ENCODE peak calls at places on chromosomes 1 and 21, in four cellular contexts. One of them, this sample, is unnamed.
A peak's percentile ranks its signal among the peaks of the same experiment; 100 is the strongest.

GRCh38 chr21:39104911-39105310 is 78.3 kb downstream of the PSMG1 start:
- DNase-seq in heart left ventricle: no peak
- DNase-seq in adrenal gland: no peak
- DNase-seq in CD4-positive, alpha-beta memory T cell: no peak
- DNase-seq in this sample: no peak

GRCh38 chr1:19156676-19157075 is 53.4 kb downstream of the UBR4 start:
- DNase-seq in heart left ventricle: peak; percentile 56
- DNase-seq in adrenal gland: peak; percentile 34
- DNase-seq in CD4-positive, alpha-beta memory T cell: no peak
- DNase-seq in this sample: peak; percentile 20

GRCh38 chr1:240018617-240019016 is 73.1 kb upstream of the FMN2 start:
- DNase-seq in heart left ventricle: no peak
- DNase-seq in adrenal gland: no peak
- DNase-seq in CD4-positive, alpha-beta memory T cell: no peak
- DNase-seq in this sample: no peak

GRCh38 chr1:119133987-119134386 is 6.5 kb downstream of the WARS2 start:
- DNase-seq in heart left ventricle: no peak
- DNase-seq in CD4-positive, alpha-beta memory T cell: no peak
- DNase-seq in adrenal gland: no peak
- DNase-seq in this sample: no peak

GRCh38 chr1:100539836-100540536 is 2.0 kb downstream of the GPR88 start:
- DNase-seq in CD4-positive, alpha-beta memory T cell: peak; percentile 38
- DNase-seq in adrenal gland: peak; percentile 33
- DNase-seq in heart left ventricle: peak; percentile 46
- DNase-seq in this sample: no peak

GRCh38 chr1:68145418-68146126 is 86.8 kb downstream of the WLS start:
- DNase-seq in heart left ventricle: no peak
- DNase-seq in adrenal gland: no peak
- DNase-seq in CD4-positive, alpha-beta memory T cell: no peak
- DNase-seq in this sample: peak; percentile 67

GRCh38 chr1:55735110-55735509 is 519.9 kb upstream of the USP24 start:
- DNase-seq in CD4-positive, alpha-beta memory T cell: no peak
- DNase-seq in adrenal gland: no peak
- DNase-seq in heart left ventricle: no peak
- DNase-seq in this sample: no peak

GRCh38 chr1:159091547-159092397 is 15.2 kb upstream of the AIM2 start:
- DNase-seq in adrenal gland: no peak
- DNase-seq in heart left ventricle: no peak
- DNase-seq in CD4-positive, alpha-beta memory T cell: no peak
- DNase-seq in this sample: no peak

GRCh38 chr1:245598524-245599310 is 443.9 kb downstream of the KIF26B start:
- DNase-seq in adrenal gland: no peak
- DNase-seq in CD4-positive, alpha-beta memory T cell: no peak
- DNase-seq in heart left ventricle: peak; percentile 76
- DNase-seq in this sample: no peak

GRCh38 chr1:41160498-41161110 is 81.5 kb downstream of the SCMH1 start:
- DNase-seq in adrenal gland: no peak
- DNase-seq in heart left ventricle: no peak
- DNase-seq in CD4-positive, alpha-beta memory T cell: no peak
- DNase-seq in this sample: no peak

DNA sequence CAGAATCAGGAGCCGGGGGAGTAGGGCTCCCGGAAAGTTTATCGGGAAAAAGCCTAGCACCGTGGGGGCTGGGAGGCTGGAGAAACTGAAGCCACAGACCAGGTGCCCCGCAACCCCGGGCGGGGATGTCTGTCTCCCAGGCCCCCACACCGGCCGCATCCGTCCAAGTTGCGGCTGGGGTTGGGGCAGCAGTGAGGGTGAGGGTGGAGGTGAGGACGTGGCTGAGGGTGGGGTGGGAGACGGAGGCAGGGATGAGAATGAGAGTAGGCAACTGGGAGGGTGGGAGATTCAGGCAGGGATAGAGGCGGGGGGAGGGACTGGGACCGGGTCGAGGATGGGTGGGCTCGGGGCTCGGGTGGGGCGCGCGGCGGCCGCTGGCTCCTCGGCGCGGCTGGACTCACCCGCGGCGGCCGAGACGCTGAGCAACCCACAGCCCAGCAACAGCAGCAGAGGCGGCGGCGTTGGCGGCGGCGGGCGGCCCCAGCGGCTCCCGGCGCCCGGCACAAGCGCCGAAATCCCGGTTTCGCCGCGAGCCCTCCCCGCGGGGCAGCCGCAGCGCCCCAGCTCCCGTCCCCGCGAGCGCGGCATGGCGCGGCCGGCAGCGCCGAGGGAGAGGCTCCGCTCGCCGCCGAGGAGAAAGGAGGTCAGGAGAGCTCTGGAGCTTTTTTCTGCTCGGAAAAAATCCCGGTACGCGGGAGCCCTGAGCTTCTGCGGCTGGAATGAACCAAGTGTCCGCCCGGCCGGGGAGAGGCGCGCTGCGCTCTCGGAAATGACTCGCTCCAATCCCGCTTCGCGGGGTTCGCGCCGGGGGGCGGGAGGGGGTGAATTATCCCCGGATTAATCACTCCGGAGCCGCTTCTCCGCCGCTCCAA is at the start of gene CSMD2:
- DNase-seq in adrenal gland: peak; percentile 67
- DNase-seq in heart left ventricle: no peak
- DNase-seq in CD4-positive, alpha-beta memory T cell: no peak
- DNase-seq in this sample: no peak
- H3K4me3 ChIP-seq in adrenal gland: peak within 1 kb of the TSS; percentile 29
- H3K4me3 ChIP-seq in heart left ventricle: peak within 1 kb of the TSS; percentile 41
- H3K4me3 ChIP-seq in CD4-positive, alpha-beta memory T cell: no peak within 1 kb of the TSS
- H3K4me3 ChIP-seq in this sample: no peak within 1 kb of the TSS

GRCh38 chr1:175234639-175235038 is 42.1 kb upstream of the KIAA0040 start:
- DNase-seq in CD4-positive, alpha-beta memory T cell: no peak
- DNase-seq in adrenal gland: no peak
- DNase-seq in heart left ventricle: no peak
- DNase-seq in this sample: no peak

GRCh38 chr1:175232335-175232734 is 39.8 kb upstream of the KIAA0040 start:
- DNase-seq in heart left ventricle: no peak
- DNase-seq in adrenal gland: no peak
- DNase-seq in CD4-positive, alpha-beta memory T cell: no peak
- DNase-seq in this sample: no peak

DNA sequence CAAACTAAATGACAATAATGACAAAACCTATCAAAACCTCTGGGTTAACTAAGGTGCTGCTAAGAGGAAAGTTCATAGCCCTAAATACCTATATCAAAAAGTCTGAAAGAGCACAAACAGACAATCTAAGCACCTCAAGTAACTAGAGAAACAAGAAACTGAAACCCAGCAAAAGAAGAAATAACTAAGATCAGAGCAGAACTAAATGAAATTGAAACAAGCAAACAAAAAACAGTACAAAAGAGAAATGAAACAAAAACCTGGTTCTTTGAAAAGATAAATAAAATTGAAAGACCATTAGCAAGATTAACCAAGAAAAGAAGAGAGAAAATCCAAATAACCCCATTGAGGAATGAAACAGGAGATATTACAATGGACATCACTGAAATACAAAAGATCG is 44.8 kb upstream of the KIAA0040 start:
- DNase-seq in adrenal gland: no peak
- DNase-seq in heart left ventricle: no peak
- DNase-seq in CD4-positive, alpha-beta memory T cell: no peak
- DNase-seq in this sample: no peak
- H3K4me1 ChIP-seq in adrenal gland: no peaks in the 10 kb centered on the region
- H3K4me1 ChIP-seq in heart left ventricle: no peaks in the 10 kb centered on the region
- H3K4me1 ChIP-seq in CD4-positive, alpha-beta memory T cell: no peaks in the 10 kb centered on the region
- H3K4me1 ChIP-seq in this sample: no peaks in the 10 kb centered on the region

DNA sequence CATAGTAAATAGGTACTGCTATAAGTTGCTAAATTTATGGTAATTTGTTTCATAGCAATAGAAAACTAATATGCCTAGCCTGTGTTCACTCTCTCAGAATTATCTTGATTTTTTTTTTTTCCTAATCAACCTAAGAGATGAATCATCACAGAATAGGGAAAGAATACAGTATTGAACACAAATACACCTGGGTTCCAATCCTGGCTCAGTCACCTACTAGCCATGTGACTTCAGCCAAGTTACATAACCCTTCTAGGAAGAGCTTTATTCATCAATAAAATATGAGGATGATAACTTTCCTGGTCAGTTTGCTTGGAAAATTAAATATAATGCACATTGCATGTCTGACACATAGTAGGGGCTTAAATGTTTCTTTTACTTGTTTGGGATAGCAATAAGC is 279.5 kb downstream of the FOXD2 start:
- DNase-seq in CD4-positive, alpha-beta memory T cell: no peak
- DNase-seq in heart left ventricle: no peak
- DNase-seq in adrenal gland: no peak
- DNase-seq in this sample: no peak
- H3K27me3 ChIP-seq in CD4-positive, alpha-beta memory T cell: peaks cover 20% of the 10 kb centered on the region
- H3K27me3 ChIP-seq in heart left ventricle: peaks cover 40% of the 10 kb centered on the region
- H3K27me3 ChIP-seq in adrenal gland: peaks cover 35% of the 10 kb centered on the region
- H3K27me3 ChIP-seq in this sample: no peaks in the 10 kb centered on the region

DNA sequence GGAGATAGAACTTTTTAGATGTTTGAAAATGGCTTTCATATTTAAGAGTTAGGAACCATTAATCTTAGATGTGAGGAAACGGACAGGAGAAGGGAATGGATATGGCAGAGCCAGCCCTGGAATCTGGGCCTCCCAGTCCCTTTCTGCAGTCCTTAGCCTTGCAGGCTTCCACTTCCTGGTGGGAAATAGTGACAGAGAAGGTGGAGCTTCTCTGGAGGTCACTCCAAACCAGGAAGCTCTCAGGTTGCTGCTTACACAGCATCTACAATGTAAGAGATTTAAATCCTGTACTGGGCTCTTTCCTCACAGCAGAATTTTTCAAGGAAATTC is 2.5 kb downstream of the S100A11 start:
- DNase-seq in CD4-positive, alpha-beta memory T cell: no peak
- DNase-seq in adrenal gland: no peak
- DNase-seq in heart left ventricle: no peak
- DNase-seq in this sample: no peak
- H3K4me3 ChIP-seq in CD4-positive, alpha-beta memory T cell: peak overlapping the region; percentile 73
- H3K4me3 ChIP-seq in adrenal gland: no peak overlapping the region
- H3K4me3 ChIP-seq in heart left ventricle: peak overlapping the region; percentile 58
- H3K4me3 ChIP-seq in this sample: peak overlapping the region; percentile 2

GRCh38 chr1:205826975-205827374 is 14.0 kb upstream of the SLC41A1 start:
- DNase-seq in adrenal gland: no peak
- DNase-seq in heart left ventricle: no peak
- DNase-seq in CD4-positive, alpha-beta memory T cell: no peak
- DNase-seq in this sample: no peak

GRCh38 chr1:205822397-205822796 is 9.4 kb upstream of the SLC41A1 start:
- DNase-seq in CD4-positive, alpha-beta memory T cell: no peak
- DNase-seq in heart left ventricle: no peak
- DNase-seq in adrenal gland: no peak
- DNase-seq in this sample: no peak

GRCh38 chr1:205827623-205828022 is 14.6 kb upstream of the SLC41A1 start:
- DNase-seq in CD4-positive, alpha-beta memory T cell: no peak
- DNase-seq in heart left ventricle: no peak
- DNase-seq in adrenal gland: no peak
- DNase-seq in this sample: peak; percentile 17

GRCh38 chr1:205824180-205824579 is 11.2 kb upstream of the SLC41A1 start:
- DNase-seq in CD4-positive, alpha-beta memory T cell: no peak
- DNase-seq in adrenal gland: no peak
- DNase-seq in heart left ventricle: no peak
- DNase-seq in this sample: no peak

DNA sequence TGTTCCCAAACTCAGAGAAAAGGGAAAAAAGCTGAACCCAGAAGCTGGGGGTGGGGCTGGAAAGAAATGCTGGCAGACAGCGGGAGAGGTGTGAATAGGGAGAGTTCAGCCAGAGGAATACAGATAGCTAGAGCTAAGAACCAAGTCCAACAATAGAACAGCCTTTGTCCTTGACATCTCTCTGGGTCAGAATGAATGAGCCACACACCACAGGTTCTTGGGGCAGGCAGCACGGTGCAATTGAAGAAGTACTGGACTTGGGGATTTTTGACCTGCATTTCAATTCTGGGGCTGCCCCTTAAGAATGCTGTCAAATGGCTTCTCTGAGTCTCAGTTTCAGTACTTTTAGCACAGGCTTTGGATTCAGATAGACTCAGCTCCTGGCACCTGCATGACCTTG is 13.4 kb upstream of the SLC41A1 start:
- DNase-seq in adrenal gland: no peak
- DNase-seq in heart left ventricle: peak; percentile 37
- DNase-seq in CD4-positive, alpha-beta memory T cell: no peak
- DNase-seq in this sample: peak; percentile 32
- H3K4me1 ChIP-seq in adrenal gland: no peaks in the 10 kb centered on the region
- H3K4me1 ChIP-seq in heart left ventricle: peaks cover 20% of the 10 kb centered on the region
- H3K4me1 ChIP-seq in CD4-positive, alpha-beta memory T cell: peaks cover 4% of the 10 kb centered on the region
- H3K4me1 ChIP-seq in this sample: no peaks in the 10 kb centered on the region

DNA sequence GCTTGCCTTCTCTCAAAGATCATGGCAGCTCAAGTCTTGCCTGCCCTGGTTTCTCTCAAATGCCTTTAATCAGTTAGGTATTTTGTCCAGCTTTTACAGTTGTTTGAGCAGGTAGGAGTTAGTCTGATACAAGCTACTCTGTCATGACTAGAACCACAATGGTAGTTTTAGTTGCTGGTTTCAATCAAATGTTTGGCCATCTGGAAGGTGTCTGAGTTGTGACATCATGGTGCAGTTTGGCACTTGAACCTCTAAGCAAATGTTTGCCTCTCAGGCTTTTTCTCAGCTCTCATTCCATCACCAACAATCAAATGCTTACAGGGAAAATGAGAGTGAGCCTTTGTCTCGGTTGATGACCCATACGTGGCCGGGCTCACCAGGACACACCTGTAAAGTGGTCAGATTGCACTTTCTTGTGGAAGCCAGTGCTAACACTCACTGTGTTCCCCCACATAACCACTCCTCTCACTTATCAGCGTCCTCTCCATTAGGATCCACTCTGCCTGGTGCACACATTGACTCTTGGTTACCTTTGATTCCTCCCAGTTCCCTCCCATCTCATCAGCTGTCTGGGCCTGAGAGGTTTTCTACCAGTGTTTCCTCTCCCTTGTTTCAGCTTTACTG is 67.5 kb downstream of the CCDC185 start:
- DNase-seq in adrenal gland: no peak
- DNase-seq in heart left ventricle: no peak
- DNase-seq in CD4-positive, alpha-beta memory T cell: no peak
- DNase-seq in this sample: no peak
- H3K27me3 ChIP-seq in adrenal gland: no peaks in the 10 kb centered on the region
- H3K27me3 ChIP-seq in heart left ventricle: no peaks in the 10 kb centered on the region
- H3K27me3 ChIP-seq in CD4-positive, alpha-beta memory T cell: no peaks in the 10 kb centered on the region
- H3K27me3 ChIP-seq in this sample: no peaks in the 10 kb centered on the region

GRCh38 chr1:179143332-179143731 is 61.5 kb downstream of the TOR3A start:
- DNase-seq in adrenal gland: no peak
- DNase-seq in heart left ventricle: no peak
- DNase-seq in CD4-positive, alpha-beta memory T cell: no peak
- DNase-seq in this sample: no peak
- H3K4me3 ChIP-seq in adrenal gland: no peak overlapping the region
- H3K4me3 ChIP-seq in heart left ventricle: no peak overlapping the region
- H3K4me3 ChIP-seq in CD4-positive, alpha-beta memory T cell: no peak overlapping the region
- H3K4me3 ChIP-seq in this sample: no peak overlapping the region

DNA sequence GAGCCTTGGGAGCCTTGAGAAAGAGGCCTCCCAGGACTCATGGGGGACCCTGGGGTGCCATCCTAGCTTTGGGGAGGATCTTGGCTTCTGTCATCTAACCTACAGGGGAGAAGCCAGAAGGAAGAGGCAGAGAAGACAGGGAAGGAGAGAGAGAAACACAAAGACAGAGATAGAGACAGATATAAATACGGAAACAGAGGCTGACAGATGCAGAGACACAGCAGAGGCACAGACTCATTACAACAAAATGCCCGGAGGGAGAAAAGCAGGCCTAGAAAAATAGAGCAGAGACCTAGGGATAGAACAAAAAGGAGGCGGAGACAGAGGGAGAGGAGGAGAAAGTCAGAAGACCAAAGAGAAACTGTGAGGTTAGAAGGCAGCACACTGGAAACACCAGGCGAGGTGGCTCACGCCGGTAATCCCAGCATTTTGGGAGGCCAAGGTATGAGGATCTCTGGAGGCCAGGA is 1.9 kb downstream of the PEAR1 start:
- DNase-seq in adrenal gland: no peak
- DNase-seq in CD4-positive, alpha-beta memory T cell: no peak
- DNase-seq in heart left ventricle: no peak
- DNase-seq in this sample: no peak
- H3K4me1 ChIP-seq in adrenal gland: no peaks in the 10 kb centered on the region
- H3K4me1 ChIP-seq in CD4-positive, alpha-beta memory T cell: peaks cover 22% of the 10 kb centered on the region
- H3K4me1 ChIP-seq in heart left ventricle: peaks cover 85% of the 10 kb centered on the region
- H3K4me1 ChIP-seq in this sample: no peaks in the 10 kb centered on the region

This sample was measured in small intestine.